ENCODE peak calls at places on chromosomes 7 and 10, in seven cellular contexts. Q is GM12878, S is SK-N-SH, F is H1, E is HepG2, Y is K562, J is HCT116. L is an unnamed sample. For H3K4me1, the result is how much of the 10 kb centered on the place peaks cover.

GRCh38 chr7:108063520-108063933 is 60.6 kb upstream of the LAMB1 start:
- DNase-seq in E (peak), S (no peak), F (no peak), Q (peak), J (no peak), Y (no peak), L (no peak)

GRCh38 chr7:156772725-156773124 is 120.3 kb downstream of the LMBR1 start:
- DNase-seq in E (no peak), S (no peak), Q (no peak), F (no peak), J (no peak), Y (no peak), L (no peak)

GRCh38 chr10:129761573-129761972 is 202.5 kb downstream of the EBF3 start:
- DNase-seq in S (no peak), F (no peak), Y (no peak), J (no peak), E (no peak), Q (no peak), L (no peak)

GRCh38 chr10:65571011-65571570 is 1354.7 kb upstream of the LRRTM3 start:
- DNase-seq in J (peak), S (peak), Q (no peak), E (peak), F (no peak), Y (no peak), L (no peak)

GRCh38 chr7:11527707-11528106 is 304.3 kb downstream of the THSD7A start:
- DNase-seq in Q (no peak), E (no peak), J (no peak), S (no peak), Y (no peak), F (no peak), L (no peak)

GRCh38 chr7:40694041-40694809 is 559.4 kb downstream of the SUGCT start:
- DNase-seq in F (no peak), S (no peak), E (no peak), Q (no peak), J (no peak), Y (no peak), L (no peak)

GRCh38 chr7:51226042-51226755 is 90.4 kb downstream of the COBL start:
- DNase-seq in S (no peak), Q (no peak), Y (no peak), E (no peak), F (no peak), J (no peak), L (no peak)

GRCh38 chr7:4633012-4633411 is 49.1 kb upstream of the FOXK1 start:
- DNase-seq in J (peak), Q (no peak), Y (peak), S (no peak), F (no peak), E (peak), L (no peak)

GRCh38 chr7:17376595-17376994 is 78.1 kb downstream of the AHR start:
- DNase-seq in Q (no peak), S (no peak), Y (no peak), E (no peak), J (no peak), F (no peak), L (no peak)

GRCh38 chr7:69414555-69414954 is 183.7 kb upstream of the AUTS2 start:
- DNase-seq in F (no peak), S (no peak), Q (no peak), J (no peak), E (no peak), Y (no peak), L (no peak)

GRCh38 chr7:73829921-73830617 is 727 bp upstream of the CLDN4 start:
- DNase-seq in Y (no peak), S (no peak), J (no peak), Q (no peak), E (peak), F (no peak), L (no peak)

GRCh38 chr10:33041783-33042437 is 83.9 kb upstream of the ITGB1 start:
- DNase-seq in Q (no peak), J (no peak), F (peak), Y (no peak), S (peak), E (no peak), L (peak)

GRCh38 chr7:19294629-19295028 is 149.4 kb upstream of the FERD3L start:
- DNase-seq in Y (no peak), F (no peak), E (no peak), S (no peak), Q (no peak), J (no peak), L (no peak)

GRCh38 chr7:44767912-44768662 is 19.4 kb downstream of the ZMIZ2 start:
- DNase-seq in S (peak), F (no peak), Y (peak), E (no peak), Q (no peak), J (no peak), L (no peak)

GRCh38 chr7:80807166-80807900 is 111.5 kb downstream of the SEMA3C start:
- DNase-seq in Q (no peak), Y (no peak), F (no peak), S (no peak), J (no peak), E (no peak), L (no peak)

DNA sequence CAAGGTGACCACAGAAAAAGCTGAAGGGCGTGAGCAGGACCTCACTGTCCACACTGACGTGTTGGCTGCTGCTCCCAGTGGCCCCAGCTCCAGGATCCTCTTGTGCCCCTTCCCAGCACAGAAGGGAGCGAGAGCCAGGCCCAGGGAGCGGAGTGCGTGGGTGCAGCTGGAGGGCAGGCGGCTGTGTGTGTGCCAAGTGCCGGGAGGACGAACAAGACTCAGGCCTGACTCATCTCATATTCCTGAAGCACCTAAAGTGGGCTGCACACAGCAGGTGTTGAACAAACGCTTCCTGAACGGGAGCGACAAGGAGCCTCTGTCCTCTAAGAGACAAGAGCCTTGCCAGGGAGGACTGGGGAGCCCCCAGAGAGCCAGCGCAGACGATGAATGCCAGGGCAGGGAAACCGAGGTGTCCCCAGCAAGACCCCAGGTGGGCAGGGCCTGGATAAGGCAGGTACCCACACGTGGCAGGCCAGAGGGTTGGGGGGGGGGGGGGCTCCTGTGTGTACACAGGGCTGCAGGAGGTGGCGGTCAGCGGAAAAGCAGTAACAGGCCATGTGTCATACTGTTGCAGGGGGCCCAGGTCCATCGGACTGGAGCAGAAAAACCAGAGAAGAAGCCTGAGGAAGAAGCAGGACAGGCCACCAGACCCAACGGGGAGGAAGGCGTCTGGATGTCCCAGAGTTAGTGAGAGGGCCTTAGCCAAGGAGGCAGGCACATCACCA is 116.5 kb downstream of the MAD1L1 start:
- DNase-seq in F (no peak), J (peak), S (no peak), E (peak), Q (no peak), Y (no peak), L (no peak)
- TF ChIP-seq YY1 in F (no peak), J (no peak), S (no peak), E (no peak), Q (no peak), Y (no peak), L (no peak)

DNA sequence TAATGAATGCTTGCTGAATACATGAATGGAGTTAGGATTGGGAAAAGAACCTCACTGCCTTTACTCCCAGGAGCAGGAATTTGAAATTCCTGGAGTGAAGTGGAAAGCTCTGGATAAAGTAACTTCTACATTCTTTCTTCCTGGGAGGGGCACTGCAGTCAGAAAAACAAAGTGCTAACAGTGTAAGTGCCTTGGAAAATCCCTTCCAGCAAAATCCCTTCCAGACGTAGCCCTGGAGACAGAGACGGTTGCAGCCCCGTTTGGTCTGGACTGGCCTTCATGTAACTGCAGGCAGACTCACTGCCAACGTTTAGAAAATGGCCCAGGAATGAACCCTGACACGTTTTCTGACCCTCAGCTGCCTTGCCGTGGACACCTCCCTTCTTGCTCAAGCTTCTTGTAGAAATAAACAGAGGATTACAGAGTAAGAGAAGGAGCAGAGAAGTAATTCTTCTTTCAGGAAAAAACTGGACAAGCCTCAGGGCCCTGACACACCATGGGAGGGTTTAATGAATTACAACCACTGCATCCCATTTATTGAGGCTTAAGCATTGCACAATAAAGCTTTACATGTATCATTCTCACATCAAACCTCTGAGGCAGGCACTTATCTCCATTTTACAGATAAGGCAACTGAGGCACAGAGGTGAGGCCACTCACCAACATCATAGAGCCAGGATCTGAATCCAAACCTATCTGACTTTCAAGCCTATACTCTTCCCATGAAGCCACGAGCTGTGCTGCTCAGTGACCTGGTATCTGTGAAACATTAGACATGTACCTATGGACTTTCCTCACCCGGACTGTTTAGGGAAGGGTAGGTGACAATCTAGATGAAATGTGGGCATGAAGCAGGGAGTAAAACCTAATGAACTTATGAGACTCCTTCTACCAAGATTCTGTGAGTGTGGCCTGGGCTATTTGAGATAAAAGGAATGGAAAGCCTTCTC is 7.8 kb downstream of the ITPRIP start:
- DNase-seq in Q (no peak), S (no peak), J (no peak), F (no peak), Y (no peak), E (peak), L (no peak)
- H3K4me1 ChIP-seq in Q (under half), S (half or more), J (half or more), F (half or more), Y (half or more), E (half or more), L (under half)

DNA sequence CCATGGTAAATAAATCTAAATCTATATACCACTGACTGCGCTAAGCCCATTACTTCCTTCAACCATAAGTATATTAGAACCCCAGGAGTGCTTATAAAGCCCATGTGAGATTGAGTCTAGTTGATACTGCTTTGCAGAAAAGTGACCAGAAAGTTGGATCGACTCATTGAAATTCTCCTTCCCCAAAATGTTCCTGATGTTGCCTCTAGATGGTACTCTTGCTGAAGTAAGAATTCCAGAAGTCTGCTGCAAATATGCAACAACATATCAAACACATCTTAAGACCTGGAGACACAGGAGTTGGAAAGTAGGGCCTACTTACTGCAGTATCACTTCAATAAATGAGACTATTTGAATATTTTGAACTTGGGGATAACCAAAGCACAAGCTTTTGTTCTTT is 550.8 kb downstream of the IPMK start:
- DNase-seq in F (no peak), Y (no peak), J (no peak), Q (no peak), E (no peak), S (no peak), L (no peak)
- TF ChIP-seq YY1 in F (no peak), Y (no peak), J (no peak), Q (no peak), E (no peak), S (no peak), L (no peak)

GRCh38 chr7:155223021-155223420 is 74.7 kb upstream of the INSIG1 start:
- DNase-seq in E (no peak), F (no peak), S (no peak), J (no peak), Q (no peak), Y (no peak), L (no peak)
- H3K4me1 ChIP-seq in E (under half), F (under half), S (under half), J (under half), Q (under half), Y (under half), L (under half)

GRCh38 chr7:47895026-47895425 is 53.2 kb downstream of the PKD1L1 start:
- DNase-seq in F (no peak), J (no peak), Q (no peak), E (no peak), S (no peak), Y (no peak), L (no peak)

GRCh38 chr7:47893721-47894365 is 54.4 kb downstream of the PKD1L1 start:
- DNase-seq in Y (no peak), J (no peak), F (no peak), E (no peak), Q (no peak), S (no peak), L (no peak)

GRCh38 chr7:47890125-47890524 is 58.1 kb downstream of the PKD1L1 start:
- DNase-seq in J (no peak), E (no peak), Q (no peak), F (no peak), S (no peak), Y (no peak), L (no peak)

GRCh38 chr7:47890606-47891005 is 57.7 kb downstream of the PKD1L1 start:
- DNase-seq in S (no peak), F (no peak), Q (no peak), E (no peak), Y (no peak), J (no peak), L (no peak)

GRCh38 chr7:47893238-47893637 is 55.0 kb downstream of the PKD1L1 start:
- DNase-seq in Q (no peak), Y (peak), E (peak), J (peak), F (peak), S (peak), L (no peak)
- TF ChIP-seq YY1 in Q (no peak), Y (no peak), E (no peak), J (no peak), F (no peak), S (no peak), L (no peak)

DNA sequence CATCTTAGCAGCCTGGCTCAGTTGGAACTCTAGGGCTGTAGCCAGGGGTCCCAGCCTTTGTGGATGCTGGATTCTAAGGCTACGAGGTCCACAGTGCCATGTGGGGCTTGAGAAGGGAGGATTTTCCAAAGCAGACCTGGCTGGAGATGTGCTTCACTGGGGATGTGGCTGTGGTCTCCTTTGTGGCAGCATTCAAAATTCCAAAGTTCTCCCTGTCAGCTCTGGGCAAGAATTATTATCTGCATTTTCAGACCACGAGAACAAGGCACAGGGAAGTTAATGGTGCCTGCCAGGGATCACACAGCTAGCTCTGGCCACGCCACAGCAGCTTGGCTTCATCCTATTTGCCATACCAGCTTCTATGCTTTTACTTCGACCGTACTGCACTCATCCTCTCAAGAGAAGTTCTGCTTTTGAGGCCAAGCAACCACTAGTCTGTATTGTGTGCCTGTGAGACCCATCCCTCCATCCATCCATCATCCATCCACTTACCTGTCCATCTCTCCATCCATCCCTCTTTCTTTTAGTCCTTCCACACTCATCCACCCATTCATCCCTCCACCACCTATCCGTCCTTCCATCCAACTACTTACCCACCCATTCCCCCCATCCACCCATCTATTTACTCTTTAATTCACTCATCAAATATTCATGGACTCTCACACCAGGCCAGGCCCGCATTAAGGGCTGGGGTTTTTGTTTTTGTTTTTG is 71.5 kb downstream of the ZMIZ1 start:
- DNase-seq in J (no peak), S (no peak), Q (no peak), Y (no peak), E (no peak), F (no peak), L (no peak)
- H3K4me1 ChIP-seq in J (under half), S (under half), Q (under half), Y (half or more), E (under half), F (under half), L (under half)

GRCh38 chr10:5970527-5970926 is 6.8 kb downstream of the IL15RA start:
- DNase-seq in Q (no peak), Y (no peak), F (no peak), E (no peak), J (no peak), S (no peak), L (no peak)
- TF ChIP-seq YY1 in Q (no peak), Y (no peak), F (no peak), E (no peak), J (no peak), S (no peak), L (no peak)

L was measured in NT2/D1.